ENCODE peak calls at places on chromosomes 13 and 19, in seven cellular contexts. Z is heart right ventricle, I is Caco-2, N is GM23338, X is astrocyte, S is suprapubic skin, H is fibroblast of pulmonary artery. O is an unnamed sample.

GRCh38 chr19:18762125-18763023 is 28.7 kb downstream of the COMP start:
- DNase-seq in S (no peak), X (peak; percentile 65), Z (peak; percentile 70), N (peak; percentile 65), I (no peak), H (peak; percentile 56), O (no peak)

GRCh38 chr13:19618925-19619324 is 14.5 kb upstream of the MPHOSPH8 start:
- DNase-seq in S (no peak), N (peak; percentile 80), X (no peak), I (no peak), Z (no peak), H (peak; percentile 57), O (no peak)

GRCh38 chr13:101829484-101829883 is 377.0 kb downstream of the ITGBL1 start:
- DNase-seq in N (no peak), S (no peak), Z (no peak), H (no peak), X (no peak), I (no peak), O (no peak)

GRCh38 chr13:22091971-22092300 is 421.1 kb downstream of the FGF9 start:
- DNase-seq in N (no peak), Z (no peak), H (no peak), I (no peak), X (no peak), S (no peak), O (no peak)

GRCh38 chr19:1555802-1556638 is 12.1 kb downstream of the MEX3D start:
- DNase-seq in S (no peak), H (no peak), Z (no peak), N (no peak), X (no peak), I (no peak), O (no peak)

GRCh38 chr13:67094952-67095351 is 135.2 kb downstream of the PCDH9 start:
- DNase-seq in I (no peak), S (no peak), X (peak; percentile 49), Z (no peak), N (no peak), H (peak; percentile 58), O (no peak)

GRCh38 chr19:1363599-1363998 is 20.1 kb upstream of the NDUFS7 start:
- DNase-seq in H (no peak), I (no peak), S (no peak), N (no peak), Z (no peak), X (no peak), O (no peak)

GRCh38 chr13:36345438-36346221 is 564 bp downstream of the SPART start:
- DNase-seq in I (no peak), Z (peak; percentile 83), H (peak; percentile 94), S (peak; percentile 88), X (peak; percentile 86), N (peak; percentile 86), O (no peak)

GRCh38 chr19:45163156-45163555 is 2.4 kb upstream of the NKPD1 start:
- DNase-seq in S (no peak), H (no peak), N (no peak), X (no peak), I (no peak), Z (no peak), O (no peak)

GRCh38 chr13:98279473-98280175 is 102.6 kb upstream of the RNF113B start:
- DNase-seq in S (no peak), N (no peak), I (no peak), Z (no peak), X (no peak), H (no peak), O (no peak)

GRCh38 chr19:46056536-46056935 is 15.7 kb upstream of the IGFL4 start:
- DNase-seq in H (no peak), X (no peak), S (no peak), N (no peak), I (no peak), Z (no peak), O (no peak)

GRCh38 chr13:113802090-113802531 is 43.1 kb downstream of the TMEM255B start:
- DNase-seq in I (no peak), S (peak; percentile 70), X (peak; percentile 51), N (peak; percentile 84), Z (peak; percentile 57), H (peak; percentile 73), O (peak; percentile 57)

GRCh38 chr13:82436099-82436585 is 1446.1 kb downstream of the SLITRK1 start:
- DNase-seq in X (no peak), Z (no peak), S (no peak), N (no peak), H (no peak), I (no peak), O (no peak)

GRCh38 chr13:51541809-51542258 is 42.4 kb upstream of the WDFY2 start:
- DNase-seq in X (no peak), S (no peak), N (no peak), I (no peak), H (no peak), Z (no peak), O (no peak)

GRCh38 chr19:17953869-17954268 is 13.0 kb upstream of the KCNN1 start:
- DNase-seq in H (no peak), X (no peak), N (no peak), S (no peak), Z (no peak), I (no peak), O (no peak)

GRCh38 chr19:15779756-15780476 is 7.5 kb upstream of the OR10H5 start:
- DNase-seq in N (no peak), I (no peak), Z (peak; percentile 88), H (peak; percentile 13), X (no peak), S (peak; percentile 76), O (no peak)

GRCh38 chr13:73531014-73531413 is 472.2 kb downstream of the KLF5 start:
- DNase-seq in H (no peak), Z (peak; percentile 42), I (no peak), S (no peak), X (no peak), N (no peak), O (no peak)

GRCh38 chr19:4575978-4576933 is 16.8 kb upstream of the SEMA6B start:
- DNase-seq in I (peak; percentile 74), H (peak; percentile 73), X (peak; percentile 17), S (peak; percentile 78), Z (peak; percentile 67), N (peak; percentile 75), O (no peak)

GRCh38 chr19:6802336-6803035 is 30.0 kb downstream of the VAV1 start:
- DNase-seq in X (no peak), Z (peak; percentile 29), S (no peak), H (no peak), I (no peak), N (peak; percentile 32), O (no peak)

GRCh38 chr19:48481846-48482639 is 12.9 kb downstream of the CYTH2 start:
- DNase-seq in N (peak; percentile 26), Z (no peak), H (no peak), I (no peak), X (no peak), S (no peak), O (no peak)

GRCh38 chr19:46385636-46386035 is 27.7 kb downstream of the CCDC8 start:
- DNase-seq in X (no peak), I (peak; percentile 6), Z (no peak), H (no peak), S (peak; percentile 31), N (no peak), O (no peak)

GRCh38 chr19:58581227-58582141 is 8.3 kb upstream of the MZF1 start:
- DNase-seq in S (peak; percentile 90), H (peak; percentile 91), Z (peak; percentile 88), X (peak; percentile 54), I (peak; percentile 58), N (peak; percentile 96), O (peak; percentile 80)

DNA sequence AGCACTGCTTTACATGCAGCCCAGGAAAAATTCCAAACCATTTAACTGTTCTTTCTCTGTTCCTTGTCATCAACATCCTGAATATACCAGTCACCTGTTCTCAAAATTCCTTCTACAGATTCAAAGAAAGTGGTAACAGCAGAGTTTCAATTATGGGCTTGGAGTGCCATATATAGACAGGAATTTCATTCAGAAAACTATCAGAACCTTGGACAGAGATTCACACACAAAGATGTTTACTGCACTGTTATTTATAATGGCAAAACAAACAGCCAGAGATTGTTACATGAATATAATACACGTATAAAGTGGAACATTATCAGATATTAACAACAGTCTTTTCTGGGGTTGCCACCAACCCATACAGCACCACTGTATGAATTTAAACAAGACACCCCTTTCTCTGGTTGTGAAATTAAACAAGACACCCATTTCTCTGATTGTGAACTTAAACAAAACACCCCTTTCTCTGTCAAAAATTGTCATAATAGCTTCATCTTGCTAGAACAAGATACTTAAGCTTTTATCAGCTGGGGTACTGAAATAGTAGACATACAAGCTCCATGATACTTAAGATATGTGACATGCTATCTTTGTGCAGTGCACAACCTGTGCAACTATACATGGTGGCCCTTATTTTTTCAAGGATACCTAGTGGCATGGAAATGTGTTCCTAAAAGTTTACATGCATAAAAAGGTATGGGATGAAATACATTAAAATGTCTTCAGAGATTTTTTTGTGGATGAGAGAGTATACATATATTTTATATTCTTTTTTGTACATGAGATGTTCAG is 12.6 kb downstream of the CACNA1A start:
- DNase-seq in S (no peak), N (no peak), Z (no peak), X (no peak), I (no peak), H (peak; percentile 16), O (no peak)
- H3K4me3 ChIP-seq in S (no peak overlapping the region), N (no peak overlapping the region), Z (no peak overlapping the region), X (no peak overlapping the region), I (no peak overlapping the region), H (no peak overlapping the region), O (no peak overlapping the region)

GRCh38 chr19:10691883-10692282 is 9.4 kb upstream of the QTRT1 start:
- DNase-seq in H (no peak), S (no peak), I (no peak), X (no peak), N (no peak), Z (no peak), O (no peak)
- TF ChIP-seq CTCF in H (no peak), S (no peak), I (no peak), X (no peak), N (no peak), Z (no peak), O (no peak)

GRCh38 chr13:62626771-62627170 is 1211.1 kb upstream of the PCDH20 start:
- DNase-seq in I (no peak), S (no peak), X (no peak), H (no peak), N (peak; percentile 83), Z (no peak), O (no peak)
- H3K4me3 ChIP-seq in I (no peak overlapping the region), S (no peak overlapping the region), X (no peak overlapping the region), H (no peak overlapping the region), N (no peak overlapping the region), Z (no peak overlapping the region), O (no peak overlapping the region)

DNA sequence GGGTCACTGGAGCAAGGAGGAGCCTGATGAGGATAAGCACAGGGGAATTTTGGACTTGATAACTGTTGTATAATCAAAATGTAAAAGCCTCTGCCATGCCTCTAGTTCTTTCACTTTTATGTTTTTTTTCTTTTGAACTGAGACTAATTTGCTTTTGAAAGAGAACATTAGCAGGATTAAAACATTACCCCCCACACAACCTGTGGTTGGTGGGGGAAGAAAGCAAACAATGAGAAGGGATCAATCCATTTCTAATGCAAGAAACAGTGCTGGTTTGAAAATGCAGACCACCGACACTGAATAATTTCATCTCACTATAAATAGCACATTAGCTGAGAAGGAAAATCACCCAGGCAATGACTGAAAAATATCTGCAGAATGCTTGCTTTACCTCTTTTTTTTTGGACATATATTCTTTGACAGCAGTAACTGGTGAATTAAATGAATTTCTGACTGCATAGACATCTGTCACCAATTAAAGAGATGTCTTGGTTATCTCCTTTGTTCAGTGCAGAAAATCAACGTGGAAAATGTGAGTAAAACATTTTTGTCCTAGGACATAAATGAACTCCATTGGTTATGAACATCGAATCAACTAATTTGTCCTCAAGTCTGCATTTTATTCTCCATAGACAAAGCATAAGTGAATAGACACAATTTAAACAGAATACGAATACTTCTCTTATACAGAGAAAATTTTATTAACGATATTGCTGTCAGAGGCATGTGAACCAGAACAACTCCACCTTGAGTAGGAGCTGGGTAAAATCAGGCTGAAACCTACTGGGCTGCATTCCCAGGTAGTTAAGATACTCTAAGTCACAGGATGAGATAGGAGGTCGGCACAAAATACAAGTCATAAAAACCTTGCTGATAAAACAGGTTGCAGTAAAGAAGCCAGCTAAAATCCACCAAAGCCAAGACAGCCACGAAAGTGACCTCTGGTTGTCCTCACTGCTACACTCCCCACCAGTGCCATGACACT is 48.8 kb upstream of the TRPC4 start:
- DNase-seq in H (no peak), I (no peak), Z (no peak), N (peak; percentile 40), X (no peak), S (no peak), O (no peak)
- TF ChIP-seq CTCF in H (peak; percentile 4), I (no peak), Z (no peak), N (peak; percentile 12), X (no peak), S (no peak), O (no peak)

O was measured in HFF-Myc.